ENCODE peak calls at places on chromosomes 1 and 21, in six cellular contexts. I is heart right ventricle, P is pons, T is fibroblast of the conjunctiva, S is RWPE1, W is kidney epithelial cell. A is an unnamed sample.

GRCh38 chr1:239955431-239955830 is 136.3 kb upstream of the FMN2 start:
- DNase-seq in I (no peak), P (no peak), T (no peak), S (no peak), W (no peak), A (no peak)

GRCh38 chr1:154730986-154731489 is 123.1 kb upstream of the ADAR start:
- DNase-seq in I (no peak), P (peak), T (no peak), S (no peak), W (no peak), A (no peak)

GRCh38 chr21:32415451-32415850 is 2.9 kb downstream of the EVA1C start:
- DNase-seq in I (no peak), P (no peak), T (no peak), S (no peak), W (no peak), A (no peak)

GRCh38 chr1:164588388-164589341 is 29.7 kb downstream of the PBX1 start:
- DNase-seq in I (peak), P (no peak), T (peak), S (no peak), W (no peak), A (no peak)

GRCh38 chr1:162918111-162918754 is 57.3 kb upstream of the CCDC190 start:
- DNase-seq in I (no peak), P (no peak), T (no peak), S (no peak), W (no peak), A (no peak)

GRCh38 chr1:214414691-214415090 is 133.7 kb downstream of the SMYD2 start:
- DNase-seq in I (no peak), P (no peak), T (no peak), S (no peak), W (no peak), A (no peak)

GRCh38 chr1:180909005-180909414 is 3.7 kb upstream of the KIAA1614 start:
- DNase-seq in I (no peak), P (no peak), T (no peak), S (no peak), W (no peak), A (no peak)

GRCh38 chr1:56017336-56017735 is 562.0 kb downstream of the PLPP3 start:
- DNase-seq in I (no peak), P (no peak), T (no peak), S (peak), W (peak), A (no peak)

GRCh38 chr1:31570906-31571305 is 5.4 kb upstream of the TINAGL1 start:
- DNase-seq in I (no peak), P (no peak), T (no peak), S (no peak), W (no peak), A (no peak)

GRCh38 chr1:1562556-1563195 is 12.0 kb downstream of the SSU72 start:
- DNase-seq in I (no peak), P (no peak), T (no peak), S (no peak), W (no peak), A (no peak)

GRCh38 chr1:63319069-63320023 is 3.0 kb upstream of the FOXD3 start:
- DNase-seq in I (no peak), P (no peak), T (no peak), S (no peak), W (no peak), A (no peak)

GRCh38 chr1:246608616-246609376 is 42.5 kb downstream of the CNST start:
- DNase-seq in I (peak), P (peak), T (peak), S (peak), W (peak), A (peak)

GRCh38 chr1:43194509-43194908 is 22.4 kb downstream of the CFAP57 start:
- DNase-seq in I (no peak), P (no peak), T (no peak), S (no peak), W (no peak), A (no peak)

A was measured in gastrocnemius medialis.